ENCODE peak calls at places on chromosomes 16 and 17, in seven cellular contexts. P, T, J, Y, W, C and X are unnamed samples.

GRCh38 chr16:86772231-86772510 is 193.8 kb downstream of the FOXL1 start:
- DNase-seq in P (no peak), T (no peak), W (no peak), C (no peak), Y (no peak), J (no peak), X (no peak)

GRCh38 chr17:55430531-55431228 is 9.0 kb upstream of the MMD start:
- DNase-seq in T (no peak), P (no peak), J (no peak), Y (no peak), W (no peak), C (peak; percentile 10), X (peak; percentile 63)

GRCh38 chr17:32114536-32114935 is 27.8 kb upstream of the RHOT1 start:
- DNase-seq in J (no peak), W (no peak), T (no peak), P (no peak), Y (no peak), C (no peak), X (peak; percentile 29)

GRCh38 chr17:45221081-45221996 is at the start of gene FMNL1:
- DNase-seq in W (peak; percentile 45), T (peak; percentile 32), Y (no peak), J (peak; percentile 28), P (peak; percentile 37), C (no peak), X (peak; percentile 76)

GRCh38 chr16:48125888-48126287 is 29.9 kb downstream of the ABCC12 start:
- DNase-seq in J (no peak), W (no peak), T (no peak), P (no peak), Y (no peak), C (no peak), X (no peak)

GRCh38 chr17:31596382-31597323 is 205.2 kb downstream of the RAB11FIP4 start:
- DNase-seq in Y (no peak), P (no peak), J (peak; percentile 70), W (peak; percentile 18), C (peak; percentile 88), T (no peak), X (peak; percentile 40)

GRCh38 chr17:79810138-79811027 is 13.5 kb upstream of the CBX8 start:
- DNase-seq in P (peak; percentile 36), T (peak; percentile 49), J (peak; percentile 86), Y (peak; percentile 94), C (peak; percentile 85), W (no peak), X (peak; percentile 94)

GRCh38 chr16:88283596-88283995 is 99.2 kb upstream of the ZNF469 start:
- DNase-seq in P (no peak), W (no peak), T (no peak), Y (no peak), C (no peak), J (no peak), X (no peak)

GRCh38 chr17:4474093-4474492 is 24.6 kb upstream of the SPNS2 start:
- DNase-seq in T (no peak), W (no peak), Y (no peak), C (no peak), P (no peak), J (no peak), X (no peak)

GRCh38 chr17:49992191-49992932 is 2.7 kb downstream of the DLX3 start:
- DNase-seq in W (no peak), T (no peak), Y (no peak), P (no peak), C (no peak), J (no peak), X (no peak)

GRCh38 chr17:81685108-81685507 is 1.3 kb downstream of the HGS start:
- DNase-seq in C (no peak), T (no peak), Y (no peak), W (no peak), P (no peak), J (no peak), X (no peak)

GRCh38 chr16:18801197-18801972 is at the start of gene ARL6IP1:
- DNase-seq in T (peak; percentile 100), C (peak; percentile 100), P (peak; percentile 98), Y (peak; percentile 98), J (peak; percentile 100), W (peak; percentile 98), X (peak; percentile 100)

GRCh38 chr17:48290378-48290777 is 139.6 kb downstream of the SKAP1 start:
- DNase-seq in P (no peak), J (no peak), T (no peak), W (no peak), C (no peak), Y (no peak), X (no peak)

GRCh38 chr16:57988929-57989328 is 11.5 kb downstream of the ZNF319 start:
- DNase-seq in Y (no peak), T (no peak), P (no peak), C (no peak), J (no peak), W (no peak), X (no peak)

GRCh38 chr17:81373536-81374160 is 21.6 kb upstream of the BAHCC1 start:
- DNase-seq in Y (no peak), C (no peak), P (no peak), J (no peak), W (no peak), T (no peak), X (no peak)

GRCh38 chr16:85431431-85432124 is 181.5 kb upstream of the GSE1 start:
- DNase-seq in J (no peak), T (no peak), C (no peak), Y (no peak), P (no peak), W (no peak), X (no peak)

GRCh38 chr16:67537270-67537635 is 8.6 kb downstream of the RIPOR1 start:
- DNase-seq in J (no peak), P (no peak), Y (no peak), W (no peak), C (peak; percentile 73), T (no peak), X (peak; percentile 80)

GRCh38 chr16:72013389-72013788 is 4.8 kb downstream of the DHODH start:
- DNase-seq in P (no peak), T (no peak), W (no peak), Y (no peak), J (no peak), C (no peak), X (no peak)

GRCh38 chr16:83954577-83955016 is 1.6 kb downstream of the OSGIN1 start:
- DNase-seq in J (peak; percentile 62), T (no peak), C (peak; percentile 65), P (no peak), W (no peak), Y (no peak), X (peak; percentile 52)

GRCh38 chr17:28472871-28473497 is 460 bp upstream of the SLC13A2 start:
- DNase-seq in C (no peak), J (no peak), Y (no peak), T (no peak), P (no peak), W (no peak), X (no peak)

GRCh38 chr16:73066927-73067670 is 19.2 kb upstream of the ZFHX3 start:
- DNase-seq in Y (no peak), T (no peak), W (no peak), C (no peak), J (no peak), P (no peak), X (peak; percentile 66)

GRCh38 chr17:82273327-82274133 is at the start of gene CSNK1D:
- DNase-seq in T (peak; percentile 83), C (peak; percentile 90), W (peak; percentile 86), Y (peak; percentile 87), J (peak; percentile 92), P (peak; percentile 86), X (peak; percentile 96)

GRCh38 chr16:17567455-17567854 is 96.7 kb upstream of the XYLT1 start:
- DNase-seq in P (no peak), T (no peak), Y (no peak), J (no peak), C (no peak), W (no peak), X (no peak)

GRCh38 chr16:30656974-30657865 is 1.0 kb upstream of the FBRS start:
- DNase-seq in Y (peak; percentile 70), T (no peak), C (no peak), J (no peak), W (no peak), P (no peak), X (peak; percentile 66)

GRCh38 chr17:7484964-7485377 is 805 bp downstream of the POLR2A start:
- DNase-seq in P (no peak), W (no peak), T (no peak), Y (no peak), C (no peak), J (no peak), X (no peak)